ENCODE peak calls at places on chromosomes 3 and 15, in seven cellular contexts. T, R, Y, I, M, O and D are unnamed samples.

GRCh38 chr15:48481802-48482201 is 150.6 kb downstream of the DUT start:
- DNase-seq in T (no peak), R (no peak), Y (no peak), I (no peak), M (no peak), O (no peak), D (no peak)

GRCh38 chr3:182117583-182117982 is 405.9 kb downstream of the SOX2 start:
- DNase-seq in T (no peak), R (no peak), Y (no peak), I (no peak), M (no peak), O (no peak), D (no peak)

GRCh38 chr15:26087395-26087794 is 224.3 kb upstream of the ATP10A start:
- DNase-seq in T (no peak), R (no peak), Y (no peak), I (no peak), M (no peak), O (no peak), D (no peak)

GRCh38 chr3:179146911-179147570 is 1.1 kb upstream of the PIK3CA start:
- DNase-seq in T (no peak), R (no peak), Y (no peak), I (no peak), M (no peak), O (no peak), D (no peak)

GRCh38 chr15:74304459-74304858 is 63.0 kb downstream of the CYP11A1 start:
- DNase-seq in T (no peak), R (no peak), Y (no peak), I (no peak), M (no peak), O (no peak), D (no peak)

GRCh38 chr3:8509961-8510360 is 8.3 kb downstream of the LMCD1 start:
- DNase-seq in T (no peak), R (no peak), Y (no peak), I (no peak), M (no peak), O (no peak), D (no peak)

GRCh38 chr15:101698314-101698713 is 26.0 kb downstream of the TARS3 start:
- DNase-seq in T (no peak), R (no peak), Y (no peak), I (no peak), M (no peak), O (no peak), D (no peak)

GRCh38 chr3:88863196-88863595 is 244.2 kb upstream of the EPHA3 start:
- DNase-seq in T (no peak), R (no peak), Y (no peak), I (no peak), M (no peak), O (no peak), D (no peak)

GRCh38 chr15:26166429-26166828 is 303.3 kb upstream of the ATP10A start:
- DNase-seq in T (no peak), R (no peak), Y (no peak), I (no peak), M (no peak), O (no peak), D (no peak)

GRCh38 chr3:134473868-134474546 is 11.8 kb downstream of the ANAPC13 start:
- DNase-seq in T (no peak), R (peak; percentile 86), Y (peak; percentile 81), I (peak; percentile 26), M (peak; percentile 61), O (peak; percentile 84), D (no peak)

GRCh38 chr15:27797765-27798164 is 301.4 kb downstream of the OCA2 start:
- DNase-seq in T (peak; percentile 73), R (no peak), Y (no peak), I (no peak), M (peak; percentile 68), O (no peak), D (no peak)

GRCh38 chr15:80179025-80179759 is 26.4 kb downstream of the FAH start:
- DNase-seq in T (no peak), R (no peak), Y (no peak), I (no peak), M (no peak), O (no peak), D (no peak)

GRCh38 chr3:95289295-95289694 is 1226.4 kb downstream of the NSUN3 start:
- DNase-seq in T (no peak), R (no peak), Y (no peak), I (no peak), M (no peak), O (no peak), D (no peak)

GRCh38 chr3:128310286-128311058 is 156.2 kb downstream of the DNAJB8 start:
- DNase-seq in T (no peak), R (no peak), Y (peak; percentile 29), I (no peak), M (no peak), O (peak; percentile 51), D (no peak)

GRCh38 chr15:36430280-36430679 is 149.1 kb upstream of the CDIN1 start:
- DNase-seq in T (no peak), R (no peak), Y (no peak), I (no peak), M (no peak), O (no peak), D (no peak)

GRCh38 chr15:59543721-59544547 is 67.6 kb upstream of the GCNT3 start:
- DNase-seq in T (no peak), R (peak; percentile 30), Y (no peak), I (no peak), M (no peak), O (no peak), D (no peak)

GRCh38 chr3:151935451-151935850 is 62.0 kb downstream of the SUCNR1 start:
- DNase-seq in T (no peak), R (no peak), Y (no peak), I (no peak), M (no peak), O (no peak), D (no peak)

GRCh38 chr3:151931171-151931570 is 57.7 kb downstream of the SUCNR1 start:
- DNase-seq in T (no peak), R (no peak), Y (no peak), I (no peak), M (no peak), O (no peak), D (no peak)

GRCh38 chr3:151933224-151933858 is 59.9 kb downstream of the SUCNR1 start:
- DNase-seq in T (no peak), R (no peak), Y (no peak), I (no peak), M (no peak), O (no peak), D (no peak)
- H3K27ac ChIP-seq in T (no peak overlapping the region), R (no peak overlapping the region), Y (no peak overlapping the region), I (no peak overlapping the region), M (no peak overlapping the region), O (no peak overlapping the region), D (no peak overlapping the region)

GRCh38 chr3:24533557-24534193 is 39.0 kb upstream of the THRB start:
- DNase-seq in T (no peak), R (no peak), Y (no peak), I (no peak), M (no peak), O (no peak), D (no peak)
- H3K27ac ChIP-seq in T (no peak overlapping the region), R (no peak overlapping the region), Y (no peak overlapping the region), I (no peak overlapping the region), M (no peak overlapping the region), O (no peak overlapping the region), D (no peak overlapping the region)

DNA sequence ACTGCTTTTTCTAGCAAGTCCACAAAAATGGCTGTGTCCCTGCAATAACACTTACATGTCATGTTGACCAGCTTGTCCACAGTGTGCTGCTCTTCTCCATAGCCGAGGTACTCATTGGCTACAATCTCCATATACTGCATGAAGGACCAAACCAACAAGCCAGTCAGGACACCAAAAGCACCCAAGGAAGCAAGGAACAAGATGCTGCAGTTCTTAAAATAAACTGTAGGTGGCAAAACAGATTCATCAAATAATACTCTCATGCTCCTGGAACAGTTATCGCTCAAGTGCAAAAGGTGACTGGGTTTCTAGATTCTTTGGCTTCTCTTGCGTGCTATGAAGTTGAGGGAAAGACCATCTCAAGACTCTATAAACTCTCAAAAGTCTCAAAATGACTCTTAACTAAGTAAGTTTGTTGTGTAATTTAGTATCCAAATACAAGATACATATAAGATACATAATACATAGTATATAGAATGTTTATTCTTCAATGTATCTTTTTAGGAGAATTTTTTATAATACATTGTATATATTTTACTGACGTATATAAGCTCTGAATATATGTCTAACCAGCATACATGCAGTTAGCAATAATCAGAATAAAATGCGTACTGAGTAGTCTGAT is 57.0 kb downstream of the NEK10 start:
- DNase-seq in T (no peak), R (no peak), Y (no peak), I (no peak), M (no peak), O (no peak), D (no peak)
- H3K27ac ChIP-seq in T (no peak overlapping the region), R (no peak overlapping the region), Y (no peak overlapping the region), I (no peak overlapping the region), M (no peak overlapping the region), O (no peak overlapping the region), D (no peak overlapping the region)

DNA sequence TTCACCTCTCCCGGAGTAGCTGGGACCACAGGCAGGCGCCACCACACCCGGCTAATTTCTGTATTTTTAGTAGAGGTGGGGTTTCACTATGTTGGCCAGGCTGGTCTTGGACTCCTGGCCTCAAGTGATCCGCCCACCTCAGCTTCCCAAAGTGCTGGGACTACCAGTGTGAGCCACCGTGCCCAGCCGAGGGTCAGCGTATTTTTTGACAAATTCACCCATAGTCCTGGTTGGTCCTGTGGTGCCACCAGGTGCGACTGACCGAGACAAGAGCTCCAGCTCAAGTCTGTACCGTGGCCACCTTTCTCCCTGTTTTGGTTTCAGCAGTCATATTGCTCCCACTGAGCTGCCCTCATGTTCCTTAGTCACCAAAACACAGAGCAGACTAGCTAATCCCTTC is 8.8 kb downstream of the SLC51A start:
- DNase-seq in T (no peak), R (peak; percentile 30), Y (no peak), I (no peak), M (no peak), O (no peak), D (no peak)
- H3K27ac ChIP-seq in T (no peak overlapping the region), R (no peak overlapping the region), Y (no peak overlapping the region), I (no peak overlapping the region), M (no peak overlapping the region), O (no peak overlapping the region), D (no peak overlapping the region)

GRCh38 chr3:108064293-108064887 is 26.4 kb downstream of the CD47 start:
- DNase-seq in T (no peak), R (no peak), Y (no peak), I (no peak), M (no peak), O (no peak), D (no peak)

GRCh38 chr3:108060331-108060730 is 30.5 kb downstream of the CD47 start:
- DNase-seq in T (no peak), R (no peak), Y (no peak), I (no peak), M (no peak), O (no peak), D (no peak)

GRCh38 chr3:108067768-108068167 is 23.1 kb downstream of the CD47 start:
- DNase-seq in T (no peak), R (no peak), Y (no peak), I (no peak), M (no peak), O (no peak), D (no peak)

DNA sequence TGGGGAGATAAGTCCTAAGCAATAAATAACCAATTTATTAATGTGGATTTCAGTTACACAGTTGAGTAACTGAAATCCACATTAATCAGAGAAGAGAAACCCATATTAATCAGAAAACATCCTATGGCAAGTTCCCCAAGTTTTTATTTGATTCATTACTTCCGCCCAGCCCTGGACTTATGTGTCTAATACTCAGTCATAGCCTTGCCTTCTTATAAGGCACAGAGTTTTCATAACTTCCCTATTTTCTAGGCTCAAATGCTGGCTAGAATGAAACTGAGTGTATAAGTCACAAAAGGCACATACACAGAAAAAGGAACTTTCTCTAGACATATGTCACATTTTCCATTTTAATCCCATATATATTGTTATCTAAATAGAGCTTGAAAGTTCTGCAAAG is 28.8 kb downstream of the CD47 start:
- DNase-seq in T (no peak), R (no peak), Y (no peak), I (no peak), M (no peak), O (no peak), D (no peak)
- H3K27ac ChIP-seq in T (no peak overlapping the region), R (no peak overlapping the region), Y (no peak overlapping the region), I (no peak overlapping the region), M (no peak overlapping the region), O (peak overlapping the region; percentile 14), D (no peak overlapping the region)